ENCODE peak calls at places on chromosomes 3 and 15, in nine cellular contexts. One of them, this sample, is unnamed.

GRCh38 chr3:115615001-115615447 is 8.3 kb upstream of the GAP43 start:
- DNase-seq in cardiac fibroblast: peak
- DNase-seq in astrocyte of the cerebellum: peak
- DNase-seq in dorsolateral prefrontal cortex: no peak
- DNase-seq in IMR-90: peak
- DNase-seq in K562: no peak
- DNase-seq in fibroblast of pulmonary artery: peak
- DNase-seq in nephron progenitor cell: no peak
- DNase-seq in GM06990: no peak
- DNase-seq in this sample: no peak

GRCh38 chr3:129429597-129429996 is 1.2 kb upstream of the EFCAB12 start:
- DNase-seq in dorsolateral prefrontal cortex: no peak
- DNase-seq in cardiac fibroblast: no peak
- DNase-seq in fibroblast of pulmonary artery: no peak
- DNase-seq in K562: no peak
- DNase-seq in nephron progenitor cell: no peak
- DNase-seq in astrocyte of the cerebellum: no peak
- DNase-seq in GM06990: no peak
- DNase-seq in IMR-90: no peak
- DNase-seq in this sample: no peak

GRCh38 chr3:179452872-179453271 is 1.6 kb upstream of the GNB4 start:
- DNase-seq in nephron progenitor cell: no peak
- DNase-seq in astrocyte of the cerebellum: no peak
- DNase-seq in cardiac fibroblast: peak
- DNase-seq in fibroblast of pulmonary artery: peak
- DNase-seq in dorsolateral prefrontal cortex: no peak
- DNase-seq in K562: no peak
- DNase-seq in GM06990: no peak
- DNase-seq in IMR-90: no peak
- DNase-seq in this sample: no peak

GRCh38 chr3:159655202-159655601 is 333.4 kb upstream of the IL12A start:
- DNase-seq in IMR-90: no peak
- DNase-seq in nephron progenitor cell: no peak
- DNase-seq in cardiac fibroblast: no peak
- DNase-seq in fibroblast of pulmonary artery: no peak
- DNase-seq in GM06990: no peak
- DNase-seq in dorsolateral prefrontal cortex: no peak
- DNase-seq in astrocyte of the cerebellum: no peak
- DNase-seq in K562: no peak
- DNase-seq in this sample: no peak

GRCh38 chr3:12970684-12971083 is 102.5 kb downstream of the IQSEC1 start:
- DNase-seq in GM06990: no peak
- DNase-seq in K562: no peak
- DNase-seq in astrocyte of the cerebellum: no peak
- DNase-seq in IMR-90: no peak
- DNase-seq in nephron progenitor cell: no peak
- DNase-seq in cardiac fibroblast: no peak
- DNase-seq in dorsolateral prefrontal cortex: no peak
- DNase-seq in fibroblast of pulmonary artery: no peak
- DNase-seq in this sample: no peak

GRCh38 chr3:64974401-64974800 is 286.6 kb upstream of the ADAMTS9 start:
- DNase-seq in astrocyte of the cerebellum: no peak
- DNase-seq in fibroblast of pulmonary artery: no peak
- DNase-seq in dorsolateral prefrontal cortex: no peak
- DNase-seq in nephron progenitor cell: no peak
- DNase-seq in K562: no peak
- DNase-seq in cardiac fibroblast: no peak
- DNase-seq in GM06990: no peak
- DNase-seq in IMR-90: no peak
- DNase-seq in this sample: no peak

GRCh38 chr15:48003447-48003846 is 117.3 kb upstream of the SLC24A5 start:
- DNase-seq in cardiac fibroblast: no peak
- DNase-seq in astrocyte of the cerebellum: no peak
- DNase-seq in K562: no peak
- DNase-seq in fibroblast of pulmonary artery: no peak
- DNase-seq in IMR-90: no peak
- DNase-seq in GM06990: no peak
- DNase-seq in dorsolateral prefrontal cortex: no peak
- DNase-seq in nephron progenitor cell: no peak
- DNase-seq in this sample: no peak

GRCh38 chr15:45522931-45523331 is 376 bp upstream of the SLC30A4 start:
- DNase-seq in IMR-90: peak
- DNase-seq in astrocyte of the cerebellum: no peak
- DNase-seq in cardiac fibroblast: peak
- DNase-seq in GM06990: no peak
- DNase-seq in K562: no peak
- DNase-seq in dorsolateral prefrontal cortex: no peak
- DNase-seq in fibroblast of pulmonary artery: peak
- DNase-seq in nephron progenitor cell: peak
- DNase-seq in this sample: no peak

GRCh38 chr15:69648775-69649735 is 196.4 kb downstream of the RPLP1 start:
- DNase-seq in dorsolateral prefrontal cortex: no peak
- DNase-seq in GM06990: no peak
- DNase-seq in fibroblast of pulmonary artery: no peak
- DNase-seq in cardiac fibroblast: no peak
- DNase-seq in nephron progenitor cell: no peak
- DNase-seq in IMR-90: no peak
- DNase-seq in astrocyte of the cerebellum: no peak
- DNase-seq in K562: no peak
- DNase-seq in this sample: no peak

GRCh38 chr3:127802620-127803019 is 19.7 kb downstream of the MGLL start:
- DNase-seq in GM06990: no peak
- DNase-seq in cardiac fibroblast: no peak
- DNase-seq in fibroblast of pulmonary artery: no peak
- DNase-seq in K562: no peak
- DNase-seq in astrocyte of the cerebellum: no peak
- DNase-seq in nephron progenitor cell: no peak
- DNase-seq in dorsolateral prefrontal cortex: no peak
- DNase-seq in IMR-90: no peak
- DNase-seq in this sample: no peak

GRCh38 chr15:69193948-69194827 is 33.8 kb downstream of the GLCE start:
- DNase-seq in K562: no peak
- DNase-seq in fibroblast of pulmonary artery: peak
- DNase-seq in nephron progenitor cell: no peak
- DNase-seq in cardiac fibroblast: peak
- DNase-seq in dorsolateral prefrontal cortex: no peak
- DNase-seq in GM06990: no peak
- DNase-seq in IMR-90: peak
- DNase-seq in astrocyte of the cerebellum: peak
- DNase-seq in this sample: no peak

GRCh38 chr15:68286256-68286655 is 8.7 kb downstream of the FEM1B start:
- DNase-seq in fibroblast of pulmonary artery: no peak
- DNase-seq in K562: no peak
- DNase-seq in nephron progenitor cell: no peak
- DNase-seq in GM06990: no peak
- DNase-seq in dorsolateral prefrontal cortex: no peak
- DNase-seq in astrocyte of the cerebellum: no peak
- DNase-seq in cardiac fibroblast: no peak
- DNase-seq in IMR-90: no peak
- DNase-seq in this sample: no peak

GRCh38 chr3:12138044-12138443 is 20.7 kb downstream of the TIMP4 start:
- DNase-seq in IMR-90: peak
- DNase-seq in astrocyte of the cerebellum: no peak
- DNase-seq in K562: peak
- DNase-seq in cardiac fibroblast: peak
- DNase-seq in dorsolateral prefrontal cortex: no peak
- DNase-seq in GM06990: no peak
- DNase-seq in nephron progenitor cell: peak
- DNase-seq in fibroblast of pulmonary artery: peak
- DNase-seq in this sample: peak

GRCh38 chr3:43055806-43056770 is 49.8 kb downstream of the POMGNT2 start:
- DNase-seq in astrocyte of the cerebellum: no peak
- DNase-seq in GM06990: no peak
- DNase-seq in IMR-90: no peak
- DNase-seq in K562: no peak
- DNase-seq in dorsolateral prefrontal cortex: no peak
- DNase-seq in fibroblast of pulmonary artery: no peak
- DNase-seq in cardiac fibroblast: no peak
- DNase-seq in nephron progenitor cell: no peak
- DNase-seq in this sample: no peak

DNA sequence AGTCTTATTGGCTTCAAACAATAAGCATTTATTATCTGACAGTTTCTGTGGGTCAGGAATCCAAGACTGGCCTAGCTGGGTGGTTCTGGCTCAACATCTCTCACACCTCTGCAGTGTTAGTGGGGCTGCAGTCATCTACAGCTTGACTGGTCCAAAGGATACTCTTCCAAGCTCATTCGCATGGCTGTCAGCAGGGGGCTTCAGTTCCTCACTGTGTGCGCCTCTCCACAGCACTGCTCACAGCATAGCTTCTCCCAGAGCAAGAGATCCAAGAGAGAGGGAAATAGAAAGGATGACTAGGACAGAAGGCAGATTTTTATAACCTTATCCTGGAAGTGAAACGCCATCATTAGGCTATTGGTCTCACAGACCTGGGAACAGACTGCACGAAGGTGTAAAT is 64.2 kb downstream of the MAGI1 start:
- DNase-seq in astrocyte of the cerebellum: no peak
- DNase-seq in fibroblast of pulmonary artery: no peak
- DNase-seq in GM06990: no peak
- DNase-seq in cardiac fibroblast: peak
- DNase-seq in nephron progenitor cell: no peak
- DNase-seq in IMR-90: no peak
- DNase-seq in dorsolateral prefrontal cortex: no peak
- DNase-seq in K562: peak
- DNase-seq in this sample: no peak
- TF ChIP-seq CTCF in astrocyte of the cerebellum: no peak
- TF ChIP-seq CTCF in fibroblast of pulmonary artery: no peak
- TF ChIP-seq CTCF in GM06990: no peak
- TF ChIP-seq CTCF in cardiac fibroblast: peak
- TF ChIP-seq CTCF in nephron progenitor cell: no peak
- TF ChIP-seq CTCF in IMR-90: no peak
- TF ChIP-seq CTCF in dorsolateral prefrontal cortex: no peak
- TF ChIP-seq CTCF in K562: no peak
- TF ChIP-seq CTCF in this sample: no peak

DNA sequence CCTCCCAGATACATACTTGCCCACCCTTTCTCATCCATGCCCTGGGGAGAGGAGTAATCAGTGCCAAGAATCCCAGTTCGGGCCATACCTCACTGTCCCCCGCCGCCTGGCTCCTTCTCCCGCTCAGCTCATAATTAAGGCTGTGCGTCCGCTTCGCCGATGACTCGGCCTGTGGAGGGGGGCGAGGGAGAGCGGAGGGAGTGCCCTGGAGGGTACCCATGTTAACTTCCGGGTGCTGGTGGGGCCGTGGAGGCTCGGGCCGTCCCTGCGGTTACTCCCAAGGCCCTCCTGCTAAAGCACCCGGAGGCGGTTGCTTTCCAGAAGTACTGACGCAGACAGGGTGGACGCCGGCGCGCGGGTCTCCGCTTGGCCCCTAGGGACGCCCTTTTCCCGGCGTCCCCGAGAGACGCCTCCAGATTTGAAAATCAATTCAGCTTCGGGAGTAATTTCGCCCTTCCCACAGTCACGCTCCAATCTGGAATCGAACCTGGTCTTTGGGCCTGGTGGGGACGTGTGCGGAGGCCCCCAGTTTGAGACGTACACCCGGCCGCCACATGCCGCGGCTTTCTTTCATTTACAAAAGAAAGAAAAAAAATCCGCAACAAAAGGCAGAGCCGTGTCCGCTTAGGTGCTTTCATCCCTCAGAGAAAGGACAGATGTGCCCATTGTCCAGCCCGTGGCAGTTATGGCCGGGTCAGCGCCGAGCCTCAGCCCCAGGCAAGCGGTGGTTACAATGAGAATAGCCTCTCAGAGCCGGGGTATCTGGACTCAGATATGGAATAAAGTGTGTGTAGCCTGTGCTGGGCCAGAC is 1.0 kb upstream of the ONECUT1 start:
- DNase-seq in nephron progenitor cell: peak
- DNase-seq in fibroblast of pulmonary artery: no peak
- DNase-seq in GM06990: no peak
- DNase-seq in cardiac fibroblast: no peak
- DNase-seq in dorsolateral prefrontal cortex: no peak
- DNase-seq in K562: no peak
- DNase-seq in IMR-90: peak
- DNase-seq in astrocyte of the cerebellum: no peak
- DNase-seq in this sample: peak
- TF ChIP-seq CTCF in nephron progenitor cell: peak
- TF ChIP-seq CTCF in fibroblast of pulmonary artery: no peak
- TF ChIP-seq CTCF in GM06990: no peak
- TF ChIP-seq CTCF in cardiac fibroblast: no peak
- TF ChIP-seq CTCF in dorsolateral prefrontal cortex: no peak
- TF ChIP-seq CTCF in K562: no peak
- TF ChIP-seq CTCF in IMR-90: no peak
- TF ChIP-seq CTCF in astrocyte of the cerebellum: no peak
- TF ChIP-seq CTCF in this sample: peak

DNA sequence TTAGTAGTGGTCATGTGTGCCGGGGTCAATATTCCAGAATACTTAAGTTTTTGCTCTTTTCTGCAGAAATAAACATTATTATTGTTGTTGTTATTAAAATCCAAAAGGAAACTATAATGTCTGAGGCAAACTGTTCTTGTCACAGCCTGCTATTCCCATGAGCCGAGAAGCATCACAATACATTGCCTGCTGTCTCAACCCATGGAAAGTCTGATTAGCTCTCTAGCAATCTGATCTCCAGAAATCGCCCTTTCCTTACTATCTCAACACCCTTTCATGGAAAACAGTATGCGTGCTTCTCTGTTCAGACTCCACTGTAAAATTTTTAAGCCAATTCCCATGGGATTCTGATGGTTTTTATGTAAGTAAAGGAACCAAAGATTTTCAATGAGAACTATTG is 811.0 kb downstream of the TUSC7 start:
- DNase-seq in IMR-90: no peak
- DNase-seq in astrocyte of the cerebellum: no peak
- DNase-seq in fibroblast of pulmonary artery: no peak
- DNase-seq in GM06990: no peak
- DNase-seq in nephron progenitor cell: no peak
- DNase-seq in K562: no peak
- DNase-seq in cardiac fibroblast: no peak
- DNase-seq in dorsolateral prefrontal cortex: no peak
- DNase-seq in this sample: no peak
- TF ChIP-seq CTCF in IMR-90: no peak
- TF ChIP-seq CTCF in astrocyte of the cerebellum: no peak
- TF ChIP-seq CTCF in fibroblast of pulmonary artery: no peak
- TF ChIP-seq CTCF in GM06990: no peak
- TF ChIP-seq CTCF in nephron progenitor cell: no peak
- TF ChIP-seq CTCF in K562: no peak
- TF ChIP-seq CTCF in cardiac fibroblast: no peak
- TF ChIP-seq CTCF in dorsolateral prefrontal cortex: no peak
- TF ChIP-seq CTCF in this sample: no peak

DNA sequence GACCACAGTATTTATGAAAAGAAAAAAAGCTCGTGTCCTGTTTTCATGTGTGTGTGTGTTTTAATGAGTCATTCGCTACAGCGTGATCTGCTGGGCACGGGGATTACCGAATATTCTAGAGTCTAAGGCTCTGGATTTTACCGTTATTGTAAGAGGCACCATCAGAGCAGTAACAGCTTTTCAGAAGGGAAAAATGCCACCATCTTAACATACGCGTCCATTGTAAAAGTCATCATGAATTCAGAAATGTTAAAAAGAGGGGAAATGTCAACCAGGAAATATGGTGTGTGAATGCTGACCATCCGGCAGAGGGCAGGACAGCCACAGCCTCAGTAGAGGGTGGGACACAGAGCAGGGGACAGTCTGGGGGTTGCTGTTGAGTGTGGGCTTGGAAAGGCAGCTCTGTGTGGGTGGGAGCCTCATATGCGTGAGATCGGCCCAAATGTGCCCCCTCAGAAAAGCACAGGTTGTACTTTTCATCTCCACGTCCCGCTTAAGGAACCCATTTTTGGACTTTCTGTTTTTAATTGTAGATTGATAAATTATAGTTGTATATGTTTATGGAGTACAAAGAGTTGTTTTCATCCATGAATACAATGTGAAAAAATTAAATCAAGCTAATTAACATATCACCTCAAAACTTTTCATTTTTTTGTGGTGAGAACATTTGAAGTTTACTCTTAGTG is 69.6 kb downstream of the ASB7 start:
- DNase-seq in nephron progenitor cell: peak
- DNase-seq in GM06990: no peak
- DNase-seq in cardiac fibroblast: peak
- DNase-seq in K562: peak
- DNase-seq in IMR-90: peak
- DNase-seq in astrocyte of the cerebellum: no peak
- DNase-seq in dorsolateral prefrontal cortex: no peak
- DNase-seq in fibroblast of pulmonary artery: peak
- DNase-seq in this sample: peak
- TF ChIP-seq CTCF in nephron progenitor cell: peak
- TF ChIP-seq CTCF in GM06990: peak
- TF ChIP-seq CTCF in cardiac fibroblast: peak
- TF ChIP-seq CTCF in K562: peak
- TF ChIP-seq CTCF in IMR-90: peak
- TF ChIP-seq CTCF in astrocyte of the cerebellum: peak
- TF ChIP-seq CTCF in dorsolateral prefrontal cortex: peak
- TF ChIP-seq CTCF in fibroblast of pulmonary artery: peak
- TF ChIP-seq CTCF in this sample: peak